ENCODE peak calls at places on chromosomes 12 and 14, in four cellular contexts. One of them, this sample, is unnamed.

GRCh38 chr14:34021096-34021495 is 70.2 kb upstream of the EGLN3 start:
- DNase-seq in HepG2: no peak
- DNase-seq in A549: no peak
- DNase-seq in K562: no peak
- DNase-seq in this sample: no peak

GRCh38 chr12:77625441-77625840 is 205.3 kb upstream of the NAV3 start:
- DNase-seq in HepG2: no peak
- DNase-seq in K562: no peak
- DNase-seq in A549: no peak
- DNase-seq in this sample: peak; percentile 91

GRCh38 chr14:70707138-70708038 is 65.7 kb downstream of the TTC9 start:
- DNase-seq in HepG2: peak; percentile 93
- DNase-seq in A549: no peak
- DNase-seq in K562: no peak
- DNase-seq in this sample: peak; percentile 41

GRCh38 chr12:105724651-105725050 is 394.2 kb downstream of the C12orf75 start:
- DNase-seq in HepG2: no peak
- DNase-seq in K562: no peak
- DNase-seq in A549: no peak
- DNase-seq in this sample: no peak

GRCh38 chr14:92551066-92551841 is 37.7 kb downstream of the RIN3 start:
- DNase-seq in A549: no peak
- DNase-seq in HepG2: no peak
- DNase-seq in K562: no peak
- DNase-seq in this sample: no peak

GRCh38 chr12:98653866-98654493 is 8.9 kb downstream of the APAF1 start:
- DNase-seq in HepG2: peak; percentile 68
- DNase-seq in A549: peak; percentile 33
- DNase-seq in K562: peak; percentile 23
- DNase-seq in this sample: peak; percentile 70

GRCh38 chr14:94398536-94398935 is 10.1 kb upstream of the SERPINA1 start:
- DNase-seq in HepG2: no peak
- DNase-seq in K562: no peak
- DNase-seq in A549: no peak
- DNase-seq in this sample: no peak

GRCh38 chr12:13203028-13203922 is 6.7 kb downstream of the EMP1 start:
- DNase-seq in K562: no peak
- DNase-seq in HepG2: no peak
- DNase-seq in A549: no peak
- DNase-seq in this sample: no peak

GRCh38 chr12:67747869-67748760 is 99.6 kb downstream of the DYRK2 start:
- DNase-seq in A549: peak; percentile 15
- DNase-seq in HepG2: peak; percentile 87
- DNase-seq in K562: no peak
- DNase-seq in this sample: peak; percentile 72

GRCh38 chr14:69900603-69901002 is 21.4 kb downstream of the SMOC1 start:
- DNase-seq in HepG2: no peak
- DNase-seq in A549: no peak
- DNase-seq in K562: no peak
- DNase-seq in this sample: no peak

GRCh38 chr12:60935981-60936761 is 1324.0 kb upstream of the USP15 start:
- DNase-seq in A549: no peak
- DNase-seq in HepG2: peak; percentile 3
- DNase-seq in K562: no peak
- DNase-seq in this sample: no peak

GRCh38 chr12:50192908-50193307 is 25.7 kb upstream of the CERS5 start:
- DNase-seq in K562: no peak
- DNase-seq in A549: no peak
- DNase-seq in HepG2: no peak
- DNase-seq in this sample: peak; percentile 93

GRCh38 chr12:76706099-76706498 is 57.8 kb upstream of the ZDHHC17 start:
- DNase-seq in HepG2: no peak
- DNase-seq in A549: no peak
- DNase-seq in K562: no peak
- DNase-seq in this sample: peak; percentile 56

GRCh38 chr12:18141583-18141982 is 51.6 kb upstream of the RERGL start:
- DNase-seq in K562: no peak
- DNase-seq in A549: no peak
- DNase-seq in HepG2: no peak
- DNase-seq in this sample: no peak

GRCh38 chr14:29321646-29322045 is 555.1 kb downstream of the FOXG1 start:
- DNase-seq in A549: no peak
- DNase-seq in HepG2: no peak
- DNase-seq in K562: no peak
- DNase-seq in this sample: peak; percentile 90

GRCh38 chr14:81427348-81428058 is 27.4 kb upstream of the STON2 start:
- DNase-seq in K562: peak; percentile 64
- DNase-seq in HepG2: no peak
- DNase-seq in A549: no peak
- DNase-seq in this sample: no peak

GRCh38 chr12:124852329-124852831 is 11.3 kb downstream of the SCARB1 start:
- DNase-seq in K562: no peak
- DNase-seq in A549: no peak
- DNase-seq in HepG2: peak; percentile 89
- DNase-seq in this sample: no peak

GRCh38 chr12:68565391-68565903 is 45.3 kb upstream of the RAP1B start:
- DNase-seq in HepG2: no peak
- DNase-seq in A549: no peak
- DNase-seq in K562: no peak
- DNase-seq in this sample: peak; percentile 88

GRCh38 chr14:104795468-104795780 is at the start of gene AKT1:
- DNase-seq in K562: peak; percentile 72
- DNase-seq in HepG2: no peak
- DNase-seq in A549: no peak
- DNase-seq in this sample: no peak

GRCh38 chr12:19284658-19285057 is 154.6 kb upstream of the AEBP2 start:
- DNase-seq in HepG2: no peak
- DNase-seq in A549: no peak
- DNase-seq in K562: no peak
- DNase-seq in this sample: no peak

GRCh38 chr14:103775506-103775905 is 59.9 kb downstream of the ZFYVE21 start:
- DNase-seq in K562: no peak
- DNase-seq in A549: no peak
- DNase-seq in HepG2: no peak
- DNase-seq in this sample: no peak

GRCh38 chr12:112535017-112535416 is 116.3 kb downstream of the PTPN11 start:
- DNase-seq in K562: no peak
- DNase-seq in HepG2: no peak
- DNase-seq in A549: no peak
- DNase-seq in this sample: no peak

GRCh38 chr14:80260649-80261048 is 49.3 kb upstream of the DIO2 start:
- DNase-seq in A549: no peak
- DNase-seq in K562: no peak
- DNase-seq in HepG2: no peak
- DNase-seq in this sample: no peak

GRCh38 chr12:57816855-57817151 is 1.7 kb downstream of the AVIL start:
- DNase-seq in A549: no peak
- DNase-seq in K562: peak; percentile 68
- DNase-seq in HepG2: no peak
- DNase-seq in this sample: no peak

GRCh38 chr12:88816201-88816600 is 235.9 kb upstream of the KITLG start:
- DNase-seq in K562: no peak
- DNase-seq in HepG2: no peak
- DNase-seq in A549: no peak
- DNase-seq in this sample: peak; percentile 8

GRCh38 chr12:109308534-109309440 is at the start of gene FOXN4:
- DNase-seq in A549: peak; percentile 43
- DNase-seq in HepG2: no peak
- DNase-seq in K562: no peak
- DNase-seq in this sample: no peak

GRCh38 chr12:79344855-79345840 is 345.6 kb downstream of the PAWR start:
- DNase-seq in HepG2: peak; percentile 59
- DNase-seq in A549: peak; percentile 49
- DNase-seq in K562: peak; percentile 17
- DNase-seq in this sample: peak; percentile 50

GRCh38 chr12:104370989-104371870 is 67.7 kb downstream of the EID3 start:
- DNase-seq in K562: no peak
- DNase-seq in HepG2: no peak
- DNase-seq in A549: peak; percentile 86
- DNase-seq in this sample: peak; percentile 57

GRCh38 chr14:92680781-92681650 is 67.4 kb downstream of the LGMN start:
- DNase-seq in A549: peak; percentile 76
- DNase-seq in HepG2: peak; percentile 40
- DNase-seq in K562: peak; percentile 66
- DNase-seq in this sample: peak; percentile 71

GRCh38 chr12:2682301-2683282 is 112.2 kb upstream of the FKBP4 start:
- DNase-seq in K562: no peak
- DNase-seq in A549: peak; percentile 19
- DNase-seq in HepG2: peak; percentile 59
- DNase-seq in this sample: peak; percentile 54

GRCh38 chr12:113407931-113408585 is 4.4 kb upstream of the SDS start:
- DNase-seq in A549: no peak
- DNase-seq in HepG2: no peak
- DNase-seq in K562: no peak
- DNase-seq in this sample: peak; percentile 61

GRCh38 chr12:14957769-14958168 is 3.6 kb downstream of the ARHGDIB start:
- DNase-seq in A549: no peak
- DNase-seq in HepG2: no peak
- DNase-seq in K562: no peak
- DNase-seq in this sample: no peak

GRCh38 chr14:47200740-47201139 is 474.7 kb downstream of the MDGA2 start:
- DNase-seq in K562: no peak
- DNase-seq in A549: no peak
- DNase-seq in HepG2: no peak
- DNase-seq in this sample: no peak

DNA sequence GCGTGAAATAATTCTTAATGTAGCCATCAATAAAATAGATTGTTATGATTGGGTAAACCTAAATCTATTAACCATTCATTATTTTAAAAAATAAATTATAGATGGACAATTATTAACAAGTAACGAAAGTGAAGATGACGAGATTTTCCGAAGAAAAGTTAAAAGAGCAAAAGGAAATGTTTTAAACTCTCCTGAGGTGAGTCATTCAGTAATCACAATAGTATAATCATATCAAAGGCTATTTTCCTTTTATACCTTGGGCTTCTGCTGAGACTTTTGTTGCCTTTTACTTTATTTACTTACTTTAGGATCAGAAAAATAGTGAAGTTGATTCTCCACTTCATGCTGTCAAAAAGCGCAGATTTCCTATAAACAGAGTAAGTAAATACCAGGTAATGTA is 45.6 kb downstream of the FANCM start:
- DNase-seq in HepG2: no peak
- DNase-seq in A549: no peak
- DNase-seq in K562: no peak
- DNase-seq in this sample: peak; percentile 6
- TF ChIP-seq MAZ in HepG2: no peak
- TF ChIP-seq MAZ in A549: no peak
- TF ChIP-seq MAZ in K562: no peak
- TF ChIP-seq MAZ in this sample: no peak

DNA sequence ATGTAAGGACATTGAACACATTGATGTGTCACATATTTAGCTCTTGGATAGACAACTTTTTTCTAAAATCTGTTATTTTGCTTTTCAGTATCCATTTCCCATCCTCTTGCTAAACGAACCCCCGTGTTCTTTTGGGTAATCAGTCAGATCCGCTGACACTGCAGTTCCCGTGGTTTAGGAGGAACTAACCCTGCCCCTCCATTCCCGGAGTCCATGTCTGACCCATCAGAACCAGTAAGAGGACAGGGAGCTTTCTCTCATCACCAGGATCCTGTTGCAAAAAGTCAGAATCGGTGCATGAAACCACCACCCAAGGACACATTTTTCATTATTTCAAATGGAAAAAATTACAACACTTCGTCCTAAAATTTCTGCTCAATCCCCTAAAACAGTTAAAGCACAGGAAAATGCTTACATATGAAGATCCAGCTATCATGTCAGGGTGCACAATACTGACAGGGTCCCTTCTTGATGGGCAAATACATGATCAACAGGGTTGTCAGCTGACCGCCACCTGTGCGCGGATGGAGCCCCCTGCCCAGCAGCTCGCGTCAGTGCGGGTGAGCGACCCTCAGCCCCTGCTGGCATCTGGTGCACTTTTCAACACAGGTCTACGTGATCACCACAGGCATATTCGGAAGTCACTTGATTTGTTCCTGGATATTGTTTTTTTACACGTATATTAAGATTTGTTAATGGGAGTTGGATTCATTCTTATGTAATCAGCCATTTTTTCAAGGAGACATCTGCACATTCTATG is 276.8 kb downstream of the ADGRD1 start:
- DNase-seq in A549: no peak
- DNase-seq in HepG2: no peak
- DNase-seq in K562: no peak
- DNase-seq in this sample: no peak
- TF ChIP-seq MAZ in A549: no peak
- TF ChIP-seq MAZ in HepG2: no peak
- TF ChIP-seq MAZ in K562: no peak
- TF ChIP-seq MAZ in this sample: no peak

GRCh38 chr12:71268598-71268997 is 110.8 kb upstream of the TSPAN8 start:
- DNase-seq in K562: no peak
- DNase-seq in HepG2: no peak
- DNase-seq in A549: no peak
- DNase-seq in this sample: no peak
- TF ChIP-seq MAZ in K562: no peak
- TF ChIP-seq MAZ in HepG2: no peak
- TF ChIP-seq MAZ in A549: no peak
- TF ChIP-seq MAZ in this sample: no peak

GRCh38 chr14:20848955-20849570 is 42.1 kb upstream of the RNASE3 start:
- DNase-seq in HepG2: peak; percentile 19
- DNase-seq in K562: no peak
- DNase-seq in A549: peak; percentile 26
- DNase-seq in this sample: no peak

GRCh38 chr14:20846560-20846959 is 43.9 kb upstream of the RNASE1 start:
- DNase-seq in A549: no peak
- DNase-seq in HepG2: no peak
- DNase-seq in K562: no peak
- DNase-seq in this sample: no peak

DNA sequence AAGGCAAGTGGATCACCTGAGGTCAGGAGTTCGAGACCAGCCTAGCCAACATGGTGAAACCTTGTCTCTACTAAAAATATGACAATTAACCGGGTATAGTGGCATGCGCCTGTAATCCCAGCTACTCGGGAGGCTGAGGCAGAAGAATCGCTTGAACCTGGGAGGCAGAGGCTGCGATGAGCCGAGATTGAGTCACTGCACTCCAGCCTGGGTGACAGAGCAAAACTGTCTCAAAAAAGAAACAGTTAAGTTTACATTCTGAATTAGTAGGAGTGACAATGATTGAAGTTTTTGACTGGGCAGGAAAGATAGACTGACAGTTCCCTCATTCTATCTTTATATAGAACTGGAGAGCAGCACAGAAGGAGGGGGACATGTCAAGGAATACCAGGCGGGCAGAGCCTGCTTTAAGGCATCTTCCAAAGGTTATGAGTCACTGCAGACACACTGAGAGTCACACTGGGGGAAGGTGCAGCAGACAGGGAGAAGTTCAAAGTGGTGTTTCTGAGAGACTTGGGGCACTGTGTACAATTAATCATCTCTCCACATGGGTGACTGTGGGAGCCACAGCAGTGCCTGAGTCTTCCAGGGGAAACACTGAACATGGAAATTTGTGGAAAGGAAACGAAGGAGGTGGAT is 42.8 kb upstream of the RNASE3 start:
- DNase-seq in HepG2: no peak
- DNase-seq in K562: no peak
- DNase-seq in A549: peak; percentile 84
- DNase-seq in this sample: peak; percentile 19
- TF ChIP-seq MAZ in HepG2: no peak
- TF ChIP-seq MAZ in K562: no peak
- TF ChIP-seq MAZ in A549: no peak
- TF ChIP-seq MAZ in this sample: no peak

GRCh38 chr14:75822522-75823288 is 159.1 kb downstream of the TGFB3 start:
- DNase-seq in HepG2: no peak
- DNase-seq in K562: no peak
- DNase-seq in A549: no peak
- DNase-seq in this sample: peak; percentile 85
- TF ChIP-seq MAZ in HepG2: no peak
- TF ChIP-seq MAZ in K562: no peak
- TF ChIP-seq MAZ in A549: no peak
- TF ChIP-seq MAZ in this sample: no peak

This sample was measured in IMR-90.